ENCODE peak calls at places on chromosome 18, in seven cellular contexts. B is neuronal stem cell, D is trophoblast cell, T is mesendoderm, U is IMR-90, H is H9, K is H1. S is an unnamed sample.

GRCh38 chr18:5238371-5238758 is 41.3 kb upstream of the AKAIN1 start:
- DNase-seq in D (peak), T (no peak), K (no peak), U (peak), H (peak), B (no peak), S (peak)

GRCh38 chr18:30632058-30632718 is 410.4 kb downstream of the DSC3 start:
- DNase-seq in K (peak), B (no peak), T (peak), U (no peak), H (peak), D (no peak), S (no peak)

GRCh38 chr18:27921904-27922541 is 254.9 kb downstream of the CDH2 start:
- DNase-seq in U (peak), K (no peak), B (no peak), D (peak), T (peak), H (peak), S (peak)

GRCh38 chr18:61322265-61322873 is 10.9 kb upstream of the CDH20 start:
- DNase-seq in D (peak), U (peak), H (peak), T (peak), B (peak), K (peak), S (peak)

GRCh38 chr18:69897397-69898108 is 50.1 kb downstream of the CD226 start:
- DNase-seq in B (no peak), T (no peak), K (no peak), D (no peak), U (no peak), H (no peak), S (no peak)

GRCh38 chr18:54033087-54033486 is 191.4 kb downstream of the MBD2 start:
- DNase-seq in D (peak), T (peak), K (no peak), U (no peak), B (no peak), H (no peak), S (no peak)

GRCh38 chr18:21439453-21439852 is 161.1 kb downstream of the ESCO1 start:
- DNase-seq in T (no peak), K (no peak), D (peak), H (no peak), U (peak), B (no peak), S (peak)

GRCh38 chr18:57906852-57907251 is 103.7 kb upstream of the ATP8B1 start:
- DNase-seq in B (no peak), H (no peak), T (peak), U (no peak), D (no peak), K (peak), S (no peak)

GRCh38 chr18:23526516-23527063 is 23.3 kb downstream of the RMC1 start:
- DNase-seq in D (no peak), H (no peak), U (no peak), T (no peak), B (no peak), K (no peak), S (no peak)

GRCh38 chr18:79677221-79677620 is 2.4 kb upstream of the CTDP1 start:
- DNase-seq in B (no peak), D (no peak), H (no peak), U (no peak), K (no peak), T (no peak), S (no peak)

GRCh38 chr18:47175283-47175894 is 775 bp downstream of the IER3IP1 start:
- DNase-seq in D (peak), U (no peak), T (no peak), B (no peak), K (no peak), H (no peak), S (peak)

GRCh38 chr18:40695526-40695925 is 1259.5 kb upstream of the PIK3C3 start:
- DNase-seq in U (no peak), T (no peak), K (no peak), H (no peak), D (no peak), B (no peak), S (no peak)

DNA sequence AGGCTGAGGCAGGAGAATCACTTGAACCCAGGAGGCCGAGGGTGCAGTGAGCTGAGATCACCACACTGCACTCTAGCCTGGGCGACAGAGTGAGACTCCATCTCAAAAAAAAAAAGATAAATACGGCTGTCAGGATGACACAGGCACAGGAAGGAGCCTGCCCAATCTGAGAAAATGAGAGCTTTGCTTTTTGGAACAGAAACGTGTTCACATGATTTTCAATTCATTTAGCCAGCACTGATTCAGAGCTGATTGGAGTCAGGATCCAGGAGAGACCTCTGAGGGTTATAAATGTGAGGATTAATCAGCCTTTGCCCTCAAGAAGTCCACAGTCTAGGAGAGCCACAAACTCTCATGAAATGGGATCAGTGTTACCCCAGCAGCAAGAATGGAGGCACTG is 6.9 kb upstream of the SMAD7 start:
- DNase-seq in T (no peak), U (no peak), D (no peak), K (no peak), B (no peak), H (no peak), S (no peak)
- H3K4ac ChIP-seq in T (no peak), U (peak), D (no peak), K (peak), B (no peak), H (no peak), S (no peak)

GRCh38 chr18:55314031-55314430 is 274.0 kb downstream of the TCF4 start:
- DNase-seq in D (no peak), T (no peak), H (no peak), B (no peak), K (no peak), U (no peak), S (no peak)
- H3K4ac ChIP-seq in D (no peak), T (no peak), H (no peak), B (no peak), K (no peak), U (no peak), S (no peak)

GRCh38 chr18:3848316-3848715 is 398.3 kb downstream of the TGIF1 start:
- DNase-seq in U (peak), K (no peak), H (no peak), B (no peak), T (no peak), D (no peak), S (no peak)

GRCh38 chr18:3842844-3843243 is 392.9 kb downstream of the TGIF1 start:
- DNase-seq in D (no peak), B (no peak), T (no peak), H (no peak), K (no peak), U (no peak), S (no peak)

GRCh38 chr18:3839481-3840075 is 389.6 kb downstream of the TGIF1 start:
- DNase-seq in T (no peak), U (no peak), D (no peak), H (no peak), K (no peak), B (peak), S (no peak)

GRCh38 chr18:3851159-3851558 is 401.2 kb downstream of the TGIF1 start:
- DNase-seq in T (no peak), K (no peak), D (no peak), B (no peak), U (no peak), H (no peak), S (no peak)

GRCh38 chr18:3845176-3845575 is 395.2 kb downstream of the TGIF1 start:
- DNase-seq in T (no peak), D (no peak), B (no peak), H (no peak), K (no peak), U (no peak), S (no peak)
- H3K4ac ChIP-seq in T (no peak), D (no peak), B (no peak), H (no peak), K (no peak), U (no peak), S (no peak)

DNA sequence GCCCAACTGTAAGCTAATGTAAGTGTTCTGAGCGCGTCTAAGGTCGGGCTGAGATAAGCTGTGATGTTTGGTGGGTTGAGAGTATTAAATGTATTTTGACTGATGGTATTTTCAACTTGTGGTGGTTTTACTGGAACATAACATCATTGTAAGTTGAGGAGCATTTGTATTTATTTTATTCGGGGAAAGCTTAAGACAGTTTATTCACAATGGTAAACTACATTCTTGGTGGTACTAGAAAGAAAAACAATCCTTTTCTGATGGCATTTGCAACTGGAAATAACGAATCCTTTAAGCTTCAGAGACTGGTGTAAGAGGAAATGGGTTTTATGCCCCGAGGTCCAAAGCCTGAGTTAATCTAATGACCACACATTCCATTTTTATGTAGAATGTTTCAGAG is 283.3 kb upstream of the NETO1 start:
- DNase-seq in H (no peak), B (no peak), U (peak), T (no peak), D (no peak), K (no peak), S (peak)
- H3K4ac ChIP-seq in H (no peak), B (no peak), U (no peak), T (no peak), D (no peak), K (no peak), S (no peak)

GRCh38 chr18:32286749-32287148 is 96.9 kb downstream of the MEP1B start:
- DNase-seq in D (no peak), B (no peak), T (no peak), K (no peak), U (no peak), H (no peak), S (no peak)

GRCh38 chr18:32287249-32287648 is 97.4 kb downstream of the MEP1B start:
- DNase-seq in H (no peak), K (no peak), B (no peak), U (no peak), D (no peak), T (peak), S (no peak)

GRCh38 chr18:32280911-32281310 is 91.1 kb downstream of the MEP1B start:
- DNase-seq in H (no peak), U (no peak), T (no peak), B (no peak), K (no peak), D (no peak), S (no peak)

GRCh38 chr18:32287873-32288272 is 98.0 kb downstream of the MEP1B start:
- DNase-seq in U (no peak), K (no peak), B (no peak), D (no peak), T (no peak), H (no peak), S (no peak)

GRCh38 chr18:32284284-32284683 is 94.4 kb downstream of the MEP1B start:
- DNase-seq in K (no peak), U (peak), B (no peak), D (no peak), H (no peak), T (no peak), S (no peak)
- H3K4ac ChIP-seq in K (no peak), U (no peak), B (no peak), D (no peak), H (no peak), T (no peak), S (no peak)

GRCh38 chr18:11095211-11095610 is 54.2 kb downstream of the PIEZO2 start:
- DNase-seq in K (no peak), H (no peak), B (no peak), D (no peak), T (no peak), U (no peak), S (no peak)
- H3K4ac ChIP-seq in K (no peak), H (no peak), B (no peak), D (no peak), T (no peak), U (no peak), S (no peak)